ENCODE peak calls at places on chromosomes 2 and 18, in nine cellular contexts. N is brain pericyte; O is SHP77 treated with DMSO at 0.1 percent for 48 hours; Y is endothelial cell; D is CD4-positive, alpha-beta T cell; K is NCI-H2029 treated with DMSO at 0.1 percent for 48 hours; M is T-helper 1 cell; X is HFF-Myc; P is omental fat pad. J is an unnamed sample.

GRCh38 chr18:25557006-25557405 is 205.0 kb upstream of the ZNF521 start:
- DNase-seq in N (no peak), O (no peak), Y (no peak), D (no peak), K (no peak), M (no peak), X (no peak), P (no peak), J (no peak)

GRCh38 chr2:60882971-60883753 is 1.8 kb downstream of the REL start:
- DNase-seq in N (no peak), O (peak), Y (peak), D (no peak), K (no peak), M (peak), X (no peak), P (no peak), J (no peak)

GRCh38 chr2:134290363-134290762 is 36.5 kb downstream of the MGAT5 start:
- DNase-seq in N (no peak), O (no peak), Y (no peak), D (no peak), K (no peak), M (no peak), X (no peak), P (no peak), J (no peak)

GRCh38 chr18:23279931-23280330 is 144.6 kb downstream of the CABLES1 start:
- DNase-seq in N (no peak), O (no peak), Y (no peak), D (no peak), K (no peak), M (no peak), X (no peak), P (no peak), J (no peak)

GRCh38 chr2:85053802-85054201 is 79.4 kb upstream of the TCF7L1 start:
- DNase-seq in N (no peak), O (no peak), Y (no peak), D (no peak), K (no peak), M (no peak), X (peak), P (no peak), J (no peak)

GRCh38 chr2:127570282-127571250 is 35.1 kb downstream of the MYO7B start:
- DNase-seq in N (no peak), O (no peak), Y (no peak), D (no peak), K (no peak), M (no peak), X (no peak), P (no peak), J (no peak)

GRCh38 chr2:102437122-102437521 is 14.2 kb downstream of the IL18RAP start:
- DNase-seq in N (no peak), O (no peak), Y (no peak), D (no peak), K (no peak), M (no peak), X (no peak), P (no peak), J (no peak)

GRCh38 chr2:20630967-20631366 is 19.9 kb downstream of the HS1BP3 start:
- DNase-seq in N (no peak), O (no peak), Y (no peak), D (no peak), K (no peak), M (no peak), X (no peak), P (no peak), J (no peak)

GRCh38 chr2:191946471-191947182 is 99.7 kb upstream of the CAVIN2 start:
- DNase-seq in N (no peak), O (no peak), Y (no peak), D (no peak), K (no peak), M (no peak), X (no peak), P (no peak), J (no peak)

GRCh38 chr18:26350961-26351360 is 124.7 kb downstream of the TAF4B start:
- DNase-seq in N (no peak), O (no peak), Y (no peak), D (no peak), K (no peak), M (no peak), X (no peak), P (no peak), J (no peak)

GRCh38 chr2:241777167-241777685 is 604 bp downstream of the GAL3ST2 start:
- DNase-seq in N (no peak), O (no peak), Y (peak), D (no peak), K (no peak), M (no peak), X (no peak), P (no peak), J (peak)

GRCh38 chr2:98013407-98014042 is 17.8 kb upstream of the TMEM131 start:
- DNase-seq in N (no peak), O (no peak), Y (no peak), D (no peak), K (no peak), M (no peak), X (no peak), P (no peak), J (no peak)

GRCh38 chr2:118386636-118387302 is 298.5 kb downstream of the INSIG2 start:
- DNase-seq in N (no peak), O (no peak), Y (no peak), D (no peak), K (no peak), M (no peak), X (peak), P (no peak), J (no peak)

GRCh38 chr2:160719116-160719515 is 225.5 kb upstream of the RBMS1 start:
- DNase-seq in N (no peak), O (no peak), Y (no peak), D (no peak), K (no peak), M (no peak), X (no peak), P (no peak), J (no peak)

GRCh38 chr2:150663143-150663542 is 175.7 kb upstream of the RND3 start:
- DNase-seq in N (no peak), O (no peak), Y (no peak), D (no peak), K (no peak), M (no peak), X (peak), P (no peak), J (no peak)

GRCh38 chr2:70461414-70461813 is 92.2 kb downstream of the TGFA start:
- DNase-seq in N (no peak), O (no peak), Y (no peak), D (no peak), K (no peak), M (no peak), X (no peak), P (no peak), J (no peak)

GRCh38 chr2:177724398-177725287 is 332.1 kb downstream of the AGPS start:
- DNase-seq in N (no peak), O (peak), Y (peak), D (peak), K (peak), M (peak), X (peak), P (no peak), J (no peak)

GRCh38 chr18:45321520-45321919 is 293.8 kb upstream of the SLC14A2 start:
- DNase-seq in N (no peak), O (peak), Y (no peak), D (no peak), K (no peak), M (no peak), X (no peak), P (no peak), J (no peak)

GRCh38 chr2:149924549-149925213 is 337.1 kb upstream of the MMADHC start:
- DNase-seq in N (no peak), O (no peak), Y (no peak), D (no peak), K (no peak), M (no peak), X (no peak), P (no peak), J (no peak)

GRCh38 chr2:10328667-10329583 is 26.2 kb downstream of the HPCAL1 start:
- DNase-seq in N (no peak), O (no peak), Y (no peak), D (no peak), K (no peak), M (no peak), X (no peak), P (no peak), J (no peak)

GRCh38 chr2:31286230-31286629 is 52.3 kb downstream of the EHD3 start:
- DNase-seq in N (no peak), O (no peak), Y (no peak), D (no peak), K (peak), M (no peak), X (no peak), P (no peak), J (no peak)

GRCh38 chr2:68512352-68512751 is 45.0 kb downstream of the APLF start:
- DNase-seq in N (no peak), O (no peak), Y (no peak), D (no peak), K (no peak), M (no peak), X (no peak), P (no peak), J (no peak)

GRCh38 chr2:236240228-236240990 is 23.8 kb downstream of the ASB18 start:
- DNase-seq in N (no peak), O (no peak), Y (no peak), D (no peak), K (no peak), M (no peak), X (no peak), P (no peak), J (no peak)